ENCODE peak calls at places on chromosome 5, in ten cellular contexts. K, A, I, C, L, W, N, U, D and O are unnamed samples.

GRCh38 chr5:108259306-108259705 is 122.6 kb downstream of the FBXL17 start:
- DNase-seq in W (no peak), A (no peak), N (no peak), C (no peak), K (peak; percentile 34), D (no peak), L (no peak), I (no peak), U (no peak), O (peak; percentile 15)

GRCh38 chr5:76402251-76402879 is 720 bp upstream of the IQGAP2 start:
- DNase-seq in C (peak; percentile 84), K (peak; percentile 83), D (peak; percentile 91), U (peak; percentile 72), W (peak; percentile 49), A (peak; percentile 59), N (no peak), I (no peak), L (no peak), O (no peak)

GRCh38 chr5:90020575-90021535 is 388.7 kb downstream of the CETN3 start:
- DNase-seq in K (no peak), L (peak; percentile 7), I (peak; percentile 32), W (no peak), U (no peak), N (no peak), C (no peak), A (no peak), D (no peak), O (peak; percentile 43)

GRCh38 chr5:173663810-173664526 is 47.5 kb upstream of the BOD1 start:
- DNase-seq in A (peak; percentile 53), D (no peak), C (no peak), N (no peak), W (peak; percentile 45), L (no peak), U (no peak), K (no peak), I (no peak), O (no peak)

GRCh38 chr5:54302267-54302687 is 8.1 kb downstream of the ARL15 start:
- DNase-seq in K (no peak), C (no peak), L (no peak), D (no peak), U (no peak), A (no peak), W (no peak), N (no peak), I (peak; percentile 62), O (no peak)

GRCh38 chr5:157241483-157241882 is 24.4 kb upstream of the CYFIP2 start:
- DNase-seq in W (no peak), L (no peak), K (no peak), C (no peak), A (no peak), D (no peak), N (no peak), I (no peak), U (no peak), O (no peak)

GRCh38 chr5:160312139-160312959 is at the start of gene CCNJL:
- DNase-seq in W (peak; percentile 63), A (peak; percentile 86), D (no peak), I (peak; percentile 73), N (no peak), U (no peak), L (no peak), K (peak; percentile 90), C (peak; percentile 7), O (peak; percentile 75)

GRCh38 chr5:16880547-16880946 is 55.5 kb downstream of the MYO10 start:
- DNase-seq in L (no peak), W (no peak), D (no peak), U (no peak), I (no peak), A (no peak), K (no peak), N (no peak), C (no peak), O (no peak)

GRCh38 chr5:158485604-158486081 is 614.1 kb downstream of the EBF1 start:
- DNase-seq in A (no peak), I (no peak), D (no peak), L (peak; percentile 60), W (peak; percentile 47), K (no peak), N (peak; percentile 66), U (no peak), C (no peak), O (no peak)

GRCh38 chr5:88674262-88675158 is 208.5 kb downstream of the MEF2C start:
- DNase-seq in I (peak; percentile 74), L (no peak), N (no peak), W (no peak), U (no peak), K (peak; percentile 77), A (peak; percentile 54), D (peak; percentile 39), C (peak; percentile 53), O (peak; percentile 78)

GRCh38 chr5:11177993-11178711 is 417.1 kb upstream of the DAP start:
- DNase-seq in N (no peak), D (no peak), A (no peak), U (no peak), L (no peak), W (no peak), C (no peak), K (no peak), I (no peak), O (no peak)

GRCh38 chr5:157575096-157575872 is at the start of gene ADAM19:
- DNase-seq in A (peak; percentile 77), C (peak; percentile 66), L (no peak), W (peak; percentile 62), U (no peak), N (peak; percentile 83), K (peak; percentile 79), I (no peak), D (peak; percentile 55), O (no peak)

GRCh38 chr5:74476197-74477081 is 164.1 kb downstream of the ENC1 start:
- DNase-seq in D (no peak), N (no peak), L (no peak), I (no peak), U (no peak), W (no peak), C (no peak), K (no peak), A (no peak), O (no peak)

GRCh38 chr5:140342896-140343295 is 3.5 kb downstream of the HBEGF start:
- DNase-seq in C (no peak), U (no peak), L (no peak), D (no peak), I (no peak), W (no peak), A (no peak), K (no peak), N (peak; percentile 40), O (no peak)

GRCh38 chr5:125424851-125425250 is 678.4 kb upstream of the ZNF608 start:
- DNase-seq in L (no peak), D (no peak), C (no peak), U (no peak), W (no peak), N (no peak), I (no peak), A (no peak), K (no peak), O (no peak)

GRCh38 chr5:62283856-62284255 is 22.1 kb upstream of the KIF2A start:
- DNase-seq in C (no peak), W (no peak), N (no peak), I (no peak), K (no peak), A (no peak), D (no peak), L (no peak), U (no peak), O (no peak)

GRCh38 chr5:174721522-174722432 is 2.6 kb upstream of the MSX2 start:
- DNase-seq in U (no peak), C (no peak), W (no peak), A (no peak), I (no peak), N (peak; percentile 2), D (no peak), L (no peak), K (no peak), O (no peak)

GRCh38 chr5:154214236-154215106 is 23.9 kb downstream of the GALNT10 start:
- DNase-seq in L (peak; percentile 46), W (no peak), D (no peak), C (no peak), A (no peak), U (no peak), N (no peak), K (no peak), I (no peak), O (no peak)

GRCh38 chr5:28301676-28302075 is 1263.3 kb upstream of the CDH9 start:
- DNase-seq in I (no peak), A (no peak), W (no peak), C (no peak), K (no peak), L (peak; percentile 59), D (no peak), N (no peak), U (no peak), O (no peak)

GRCh38 chr5:80659111-80659510 is 4.3 kb upstream of the DHFR start:
- DNase-seq in W (no peak), C (no peak), I (no peak), A (no peak), N (no peak), K (no peak), D (no peak), U (no peak), L (no peak), O (no peak)

GRCh38 chr5:1315709-1316587 is 21.1 kb upstream of the TERT start:
- DNase-seq in D (peak; percentile 85), A (no peak), C (peak; percentile 41), U (no peak), W (no peak), K (peak; percentile 85), L (no peak), N (peak; percentile 53), I (peak; percentile 99), O (peak; percentile 99)

GRCh38 chr5:159003045-159004030 is 96.4 kb downstream of the EBF1 start:
- DNase-seq in L (no peak), I (no peak), K (no peak), C (no peak), D (no peak), W (no peak), A (no peak), N (no peak), U (no peak), O (no peak)

GRCh38 chr5:14263700-14264099 is 120.6 kb downstream of the TRIO start:
- DNase-seq in U (no peak), L (no peak), N (no peak), I (no peak), C (no peak), K (no peak), W (no peak), D (no peak), A (no peak), O (no peak)

GRCh38 chr5:126182901-126183695 is 240.1 kb upstream of the GRAMD2B start:
- DNase-seq in C (no peak), K (no peak), N (no peak), L (no peak), I (no peak), W (peak; percentile 32), A (no peak), U (no peak), D (no peak), O (no peak)

GRCh38 chr5:177601577-177602457 is 1.9 kb downstream of the B4GALT7 start:
- DNase-seq in D (no peak), U (no peak), I (no peak), W (no peak), N (no peak), K (no peak), L (no peak), C (no peak), A (no peak), O (no peak)

GRCh38 chr5:73118331-73119011 is 1.9 kb upstream of the TMEM171 start:
- DNase-seq in A (no peak), U (no peak), W (no peak), K (no peak), N (no peak), C (no peak), L (no peak), I (peak; percentile 75), D (no peak), O (peak; percentile 14)